ENCODE peak calls at places on chromosomes 4 and X, in four cellular contexts. B, N, T and Q are unnamed samples.

GRCh38 chr4:140098481-140099132 is 55.4 kb downstream of the MAML3 start:
- DNase-seq in B (no peak), T (no peak), N (peak), Q (no peak)

GRCh38 chrX:40035726-40036125 is 62.0 kb downstream of the BCOR start:
- DNase-seq in B (no peak), T (peak), N (no peak), Q (no peak)

GRCh38 chr4:148026022-148026421 is 294.1 kb downstream of the ARHGAP10 start:
- DNase-seq in N (peak), T (no peak), B (no peak), Q (no peak)

GRCh38 chr4:142128529-142128928 is 492.1 kb downstream of the IL15 start:
- DNase-seq in N (peak), T (no peak), B (no peak), Q (no peak)

GRCh38 chr4:113382704-113383103 is 333.3 kb downstream of the ANK2 start:
- DNase-seq in T (no peak), B (no peak), N (no peak), Q (no peak)

GRCh38 chr4:125551967-125552366 is 237.2 kb downstream of the FAT4 start:
- DNase-seq in B (no peak), N (no peak), T (no peak), Q (no peak)

GRCh38 chr4:47733506-47733905 is 104.4 kb downstream of the CORIN start:
- DNase-seq in T (peak), B (no peak), N (peak), Q (no peak)

GRCh38 chr4:15451181-15451865 is 18.4 kb upstream of the CC2D2A start:
- DNase-seq in N (peak), T (no peak), B (no peak), Q (no peak)

GRCh38 chr4:94491322-94491721 is 39.6 kb downstream of the PDLIM5 start:
- DNase-seq in T (no peak), B (no peak), N (peak), Q (no peak)

GRCh38 chrX:19775830-19776498 is 111.4 kb downstream of the SH3KBP1 start:
- DNase-seq in T (no peak), N (no peak), B (no peak), Q (no peak)

GRCh38 chrX:135516376-135516775 is 4.1 kb upstream of the INTS6L start:
- DNase-seq in B (peak), N (no peak), T (no peak), Q (peak)

GRCh38 chr4:174216935-174217272 is 66.6 kb downstream of the FBXO8 start:
- DNase-seq in N (no peak), T (no peak), B (no peak), Q (peak)
- H3K4me2 ChIP-seq in N (no peak), T (peak), B (peak), Q (no peak)

GRCh38 chr4:184475096-184475461 is 729 bp upstream of the IRF2 start:
- DNase-seq in T (no peak), B (peak), N (peak), Q (no peak)

GRCh38 chr4:184473515-184474260 is 662 bp downstream of the IRF2 start:
- DNase-seq in N (peak), B (no peak), T (no peak), Q (peak)

GRCh38 chr4:184473265-184473514 is 1.2 kb downstream of the IRF2 start:
- DNase-seq in B (no peak), T (no peak), N (no peak), Q (no peak)

GRCh38 chr4:184472540-184473264 is 1.6 kb downstream of the IRF2 start:
- DNase-seq in N (peak), B (peak), T (peak), Q (peak)

GRCh38 chr4:184474261-184475095 is at the start of gene IRF2:
- DNase-seq in T (peak), N (peak), B (peak), Q (peak)
- TF ChIP-seq CTCF in T (peak), N (no peak), B (no peak), Q (no peak)

DNA sequence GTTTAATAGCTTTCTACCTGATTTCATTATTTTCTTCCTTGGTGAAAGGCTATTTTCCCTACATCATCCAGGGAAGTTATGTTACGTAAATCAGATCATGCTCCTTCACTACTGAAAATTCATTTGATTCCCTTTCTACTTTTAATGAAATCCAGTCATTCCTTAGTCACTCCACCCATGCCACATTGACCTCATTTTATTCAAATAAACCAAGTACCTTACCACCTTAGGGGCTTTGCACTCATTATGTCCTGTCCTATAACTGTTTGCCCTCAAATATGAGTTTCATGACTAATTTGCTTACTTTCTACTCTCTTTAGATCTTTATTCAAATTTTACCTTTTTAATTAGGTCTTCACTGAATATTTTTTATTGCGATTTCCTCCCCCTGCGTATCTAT is 374.0 kb downstream of the GRID2 start:
- DNase-seq in N (no peak), B (no peak), T (no peak), Q (no peak)
- H3K4me2 ChIP-seq in N (no peak), B (no peak), T (no peak), Q (no peak)

GRCh38 chr4:118835896-118836762 is at the start of gene SEC24D:
- DNase-seq in B (peak), T (peak), N (peak), Q (peak)
- TF ChIP-seq CTCF in B (peak), T (no peak), N (peak), Q (peak)

GRCh38 chr4:74625981-74626380 is 168.3 kb downstream of the BTC start:
- DNase-seq in N (no peak), T (no peak), B (no peak), Q (no peak)
- H3K4me2 ChIP-seq in N (no peak), T (no peak), B (no peak), Q (no peak)

GRCh38 chr4:84238247-84239090 is 260.6 kb downstream of the NKX6-1 start:
- DNase-seq in T (no peak), N (peak), B (no peak), Q (no peak)
- TF ChIP-seq CTCF in T (no peak), N (no peak), B (no peak), Q (peak)

GRCh38 chr4:83212041-83212851 is 72.4 kb downstream of the COQ2 start:
- DNase-seq in B (no peak), T (no peak), N (no peak), Q (no peak)
- H3K4me2 ChIP-seq in B (no peak), T (no peak), N (no peak), Q (no peak)

GRCh38 chr4:1992468-1993168 is 16.2 kb downstream of the NELFA start:
- DNase-seq in N (no peak), B (peak), T (no peak), Q (peak)
- TF ChIP-seq CTCF in N (no peak), B (peak), T (no peak), Q (peak)